ENCODE peak calls at places on chromosome 21, in nine cellular contexts. M, A, P, S, B, H, V, R and O are unnamed samples.

GRCh38 chr21:38669186-38669585 is 136.5 kb upstream of the ETS2 start:
- DNase-seq in M (no peak), A (no peak), P (peak), S (peak), B (no peak), H (peak), V (peak), R (peak), O (no peak)

GRCh38 chr21:23585419-23585818 is 2021.9 kb downstream of the MRPL39 start:
- DNase-seq in M (no peak), A (no peak), P (no peak), S (no peak), B (no peak), H (no peak), V (peak), R (no peak), O (no peak)

GRCh38 chr21:29296452-29296851 is 2.3 kb upstream of the BACH1 start:
- DNase-seq in M (no peak), A (no peak), P (no peak), S (peak), B (no peak), H (no peak), V (no peak), R (no peak), O (no peak)

GRCh38 chr21:26169611-26170470 is 729 bp downstream of the APP start:
- DNase-seq in M (peak), A (peak), P (peak), S (peak), B (peak), H (peak), V (peak), R (peak), O (no peak)

GRCh38 chr21:34908424-34909055 is 140.6 kb downstream of the RUNX1 start:
- DNase-seq in M (peak), A (no peak), P (peak), S (no peak), B (no peak), H (no peak), V (no peak), R (no peak), O (no peak)

GRCh38 chr21:42145569-42146250 is 73.2 kb upstream of the ABCG1 start:
- DNase-seq in M (peak), A (peak), P (peak), S (peak), B (no peak), H (peak), V (peak), R (peak), O (peak)

GRCh38 chr21:26966360-26966977 is 419 bp downstream of the ADAMTS5 start:
- DNase-seq in M (no peak), A (peak), P (peak), S (no peak), B (no peak), H (no peak), V (no peak), R (peak), O (no peak)

GRCh38 chr21:36087362-36088138 is 17.7 kb downstream of the CBR1 start:
- DNase-seq in M (no peak), A (no peak), P (no peak), S (no peak), B (no peak), H (no peak), V (no peak), R (peak), O (no peak)

GRCh38 chr21:42125571-42126544 is 54.7 kb downstream of the UMODL1 start:
- DNase-seq in M (no peak), A (no peak), P (peak), S (no peak), B (no peak), H (peak), V (no peak), R (peak), O (no peak)

GRCh38 chr21:44800103-44800502 is 1.5 kb downstream of the UBE2G2 start:
- DNase-seq in M (no peak), A (no peak), P (peak), S (peak), B (no peak), H (no peak), V (no peak), R (peak), O (no peak)

GRCh38 chr21:26912466-26912865 is 54.4 kb downstream of the ADAMTS5 start:
- DNase-seq in M (no peak), A (no peak), P (no peak), S (no peak), B (no peak), H (no peak), V (no peak), R (no peak), O (no peak)

GRCh38 chr21:39083377-39084008 is 99.8 kb downstream of the PSMG1 start:
- DNase-seq in M (no peak), A (peak), P (peak), S (no peak), B (no peak), H (no peak), V (no peak), R (no peak), O (no peak)

GRCh38 chr21:34501716-34502115 is 10.3 kb downstream of the KCNE1 start:
- DNase-seq in M (no peak), A (no peak), P (no peak), S (no peak), B (no peak), H (no peak), V (no peak), R (no peak), O (no peak)

GRCh38 chr21:33734818-33735217 is 92.5 kb downstream of the ITSN1 start:
- DNase-seq in M (no peak), A (no peak), P (no peak), S (peak), B (no peak), H (no peak), V (no peak), R (no peak), O (no peak)

GRCh38 chr21:39175154-39175553 is 8.1 kb downstream of the PSMG1 start:
- DNase-seq in M (no peak), A (no peak), P (peak), S (no peak), B (no peak), H (no peak), V (no peak), R (peak), O (no peak)

GRCh38 chr21:41706263-41706639 is 60.6 kb downstream of the RIPK4 start:
- DNase-seq in M (no peak), A (no peak), P (no peak), S (no peak), B (no peak), H (no peak), V (no peak), R (no peak), O (no peak)

GRCh38 chr21:33042812-33043211 is 17.1 kb downstream of the OLIG2 start:
- DNase-seq in M (no peak), A (no peak), P (peak), S (no peak), B (no peak), H (peak), V (peak), R (peak), O (peak)

GRCh38 chr21:45525153-45525909 is 16.9 kb downstream of the SLC19A1 start:
- DNase-seq in M (peak), A (peak), P (no peak), S (no peak), B (peak), H (no peak), V (no peak), R (no peak), O (no peak)

GRCh38 chr21:44432841-44433790 is 22.2 kb upstream of the LRRC3 start:
- DNase-seq in M (no peak), A (no peak), P (no peak), S (no peak), B (no peak), H (no peak), V (no peak), R (no peak), O (no peak)

GRCh38 chr21:35208810-35209517 is 159.9 kb upstream of the RUNX1 start:
- DNase-seq in M (no peak), A (no peak), P (peak), S (no peak), B (no peak), H (no peak), V (no peak), R (peak), O (no peak)

GRCh38 chr21:28018213-28018612 is 974.5 kb downstream of the LTN1 start:
- DNase-seq in M (no peak), A (no peak), P (no peak), S (no peak), B (no peak), H (no peak), V (no peak), R (no peak), O (no peak)

GRCh38 chr21:28016571-28016970 is 976.1 kb downstream of the LTN1 start:
- DNase-seq in M (no peak), A (no peak), P (peak), S (no peak), B (no peak), H (no peak), V (no peak), R (peak), O (no peak)

GRCh38 chr21:28018741-28019669 is 973.7 kb downstream of the LTN1 start:
- DNase-seq in M (no peak), A (no peak), P (peak), S (peak), B (peak), H (no peak), V (no peak), R (peak), O (no peak)
- TF ChIP-seq CTCF in M (no peak), A (no peak), P (peak), S (peak), B (no peak), H (peak), V (no peak), R (peak), O (no peak)

GRCh38 chr21:14273736-14274538 is 58.0 kb downstream of the RBM11 start:
- DNase-seq in M (no peak), A (peak), P (no peak), S (no peak), B (peak), H (no peak), V (no peak), R (no peak), O (no peak)
- H3K4me3 ChIP-seq in M (no peak), A (peak), P (no peak), S (no peak), B (no peak), H (no peak), V (no peak), R (no peak), O (no peak)

GRCh38 chr21:43301424-43302355 is 125.2 kb downstream of the SIK1 start:
- DNase-seq in M (no peak), A (peak), P (no peak), S (no peak), B (no peak), H (no peak), V (no peak), R (no peak), O (no peak)
- TF ChIP-seq CTCF in M (no peak), A (no peak), P (no peak), S (no peak), B (no peak), H (no peak), V (no peak), R (no peak), O (no peak)

GRCh38 chr21:16169810-16170209 is 440.0 kb downstream of the USP25 start:
- DNase-seq in M (no peak), A (no peak), P (no peak), S (no peak), B (no peak), H (no peak), V (no peak), R (no peak), O (no peak)

GRCh38 chr21:16169102-16169511 is 439.3 kb downstream of the USP25 start:
- DNase-seq in M (no peak), A (no peak), P (no peak), S (no peak), B (no peak), H (no peak), V (peak), R (peak), O (peak)
- H3K4me3 ChIP-seq in M (no peak), A (no peak), P (no peak), S (no peak), B (no peak), H (no peak), V (no peak), R (no peak), O (no peak)